ENCODE peak calls at places on chromosomes 16 and 17, in five cellular contexts. One of them, this sample, is unnamed.

GRCh38 chr17:38750312-38751121 is 2.0 kb upstream of the PSMB3 start:
- DNase-seq in mesenchymal stem cell: peak; percentile 53
- DNase-seq in DND-41: no peak
- DNase-seq in kidney epithelial cell: no peak
- DNase-seq in tibial artery: no peak
- DNase-seq in this sample: peak; percentile 31

GRCh38 chr17:5209396-5209795 is 17.7 kb upstream of the ZNF594 start:
- DNase-seq in mesenchymal stem cell: peak; percentile 7
- DNase-seq in DND-41: no peak
- DNase-seq in kidney epithelial cell: no peak
- DNase-seq in tibial artery: no peak
- DNase-seq in this sample: no peak

GRCh38 chr16:77579283-77579985 is 142.9 kb upstream of the NUDT7 start:
- DNase-seq in mesenchymal stem cell: peak; percentile 90
- DNase-seq in DND-41: no peak
- DNase-seq in kidney epithelial cell: no peak
- DNase-seq in tibial artery: no peak
- DNase-seq in this sample: peak; percentile 79

GRCh38 chr16:54466233-54466632 is 179.6 kb upstream of the IRX3 start:
- DNase-seq in mesenchymal stem cell: no peak
- DNase-seq in DND-41: no peak
- DNase-seq in kidney epithelial cell: no peak
- DNase-seq in tibial artery: no peak
- DNase-seq in this sample: no peak

GRCh38 chr16:83233153-83233552 is 574.6 kb upstream of the HSBP1 start:
- DNase-seq in mesenchymal stem cell: peak; percentile 34
- DNase-seq in DND-41: no peak
- DNase-seq in kidney epithelial cell: no peak
- DNase-seq in tibial artery: no peak
- DNase-seq in this sample: no peak

GRCh38 chr17:65355246-65355645 is 206.2 kb downstream of the AXIN2 start:
- DNase-seq in mesenchymal stem cell: no peak
- DNase-seq in DND-41: no peak
- DNase-seq in kidney epithelial cell: no peak
- DNase-seq in tibial artery: no peak
- DNase-seq in this sample: no peak

GRCh38 chr16:28985206-28985605 is 354 bp downstream of the LAT start:
- DNase-seq in mesenchymal stem cell: no peak
- DNase-seq in DND-41: no peak
- DNase-seq in kidney epithelial cell: no peak
- DNase-seq in tibial artery: no peak
- DNase-seq in this sample: no peak

GRCh38 chr16:15907863-15908478 is 19.6 kb upstream of the CEP20 start:
- DNase-seq in mesenchymal stem cell: peak; percentile 34
- DNase-seq in DND-41: peak; percentile 25
- DNase-seq in kidney epithelial cell: no peak
- DNase-seq in tibial artery: no peak
- DNase-seq in this sample: no peak

GRCh38 chr17:65457635-65458257 is 103.7 kb downstream of the AXIN2 start:
- DNase-seq in mesenchymal stem cell: no peak
- DNase-seq in DND-41: no peak
- DNase-seq in kidney epithelial cell: no peak
- DNase-seq in tibial artery: no peak
- DNase-seq in this sample: no peak

GRCh38 chr16:23351360-23351759 is 49.3 kb downstream of the SCNN1B start:
- DNase-seq in mesenchymal stem cell: no peak
- DNase-seq in DND-41: no peak
- DNase-seq in kidney epithelial cell: no peak
- DNase-seq in tibial artery: no peak
- DNase-seq in this sample: no peak

GRCh38 chr16:84704253-84704652 is 4.5 kb downstream of the USP10 start:
- DNase-seq in mesenchymal stem cell: no peak
- DNase-seq in DND-41: no peak
- DNase-seq in kidney epithelial cell: no peak
- DNase-seq in tibial artery: no peak
- DNase-seq in this sample: no peak

GRCh38 chr17:19718041-19718612 is 1.7 kb upstream of the SLC47A2 start:
- DNase-seq in mesenchymal stem cell: no peak
- DNase-seq in DND-41: no peak
- DNase-seq in kidney epithelial cell: no peak
- DNase-seq in tibial artery: no peak
- DNase-seq in this sample: no peak

GRCh38 chr16:82653550-82654511 is 27.1 kb downstream of the CDH13 start:
- DNase-seq in mesenchymal stem cell: peak; percentile 97
- DNase-seq in DND-41: peak; percentile 19
- DNase-seq in kidney epithelial cell: peak; percentile 86
- DNase-seq in tibial artery: no peak
- DNase-seq in this sample: peak; percentile 91

GRCh38 chr16:75733305-75734141 is 7.2 kb upstream of the CPHXL start:
- DNase-seq in mesenchymal stem cell: peak; percentile 74
- DNase-seq in DND-41: no peak
- DNase-seq in kidney epithelial cell: no peak
- DNase-seq in tibial artery: peak; percentile 69
- DNase-seq in this sample: no peak

GRCh38 chr16:70642633-70643032 is 3.7 kb upstream of the IL34 start:
- DNase-seq in mesenchymal stem cell: no peak
- DNase-seq in DND-41: no peak
- DNase-seq in kidney epithelial cell: no peak
- DNase-seq in tibial artery: no peak
- DNase-seq in this sample: no peak

GRCh38 chr17:45996282-45996937 is 2.6 kb upstream of the STH start:
- DNase-seq in mesenchymal stem cell: no peak
- DNase-seq in DND-41: no peak
- DNase-seq in kidney epithelial cell: no peak
- DNase-seq in tibial artery: no peak
- DNase-seq in this sample: no peak

GRCh38 chr16:11601911-11602310 is 15.2 kb upstream of the LITAF start:
- DNase-seq in mesenchymal stem cell: no peak
- DNase-seq in DND-41: no peak
- DNase-seq in kidney epithelial cell: no peak
- DNase-seq in tibial artery: no peak
- DNase-seq in this sample: no peak

GRCh38 chr17:68871447-68871846 is 83.7 kb downstream of the ABCA8 start:
- DNase-seq in mesenchymal stem cell: no peak
- DNase-seq in DND-41: no peak
- DNase-seq in kidney epithelial cell: no peak
- DNase-seq in tibial artery: no peak
- DNase-seq in this sample: no peak

GRCh38 chr16:73058221-73058615 is 10.3 kb upstream of the ZFHX3 start:
- DNase-seq in mesenchymal stem cell: peak; percentile 61
- DNase-seq in DND-41: peak; percentile 64
- DNase-seq in kidney epithelial cell: no peak
- DNase-seq in tibial artery: no peak
- DNase-seq in this sample: no peak

GRCh38 chr17:15513058-15513858 is 45.8 kb upstream of the CDRT4 start:
- DNase-seq in mesenchymal stem cell: peak; percentile 35
- DNase-seq in DND-41: no peak
- DNase-seq in kidney epithelial cell: no peak
- DNase-seq in tibial artery: no peak
- DNase-seq in this sample: no peak

GRCh38 chr16:75254359-75254837 is 3.0 kb upstream of the BCAR1 start:
- DNase-seq in mesenchymal stem cell: peak; percentile 99
- DNase-seq in DND-41: no peak
- DNase-seq in kidney epithelial cell: no peak
- DNase-seq in tibial artery: peak; percentile 85
- DNase-seq in this sample: no peak

GRCh38 chr16:1300664-1301476 is 8.6 kb upstream of the UBE2I start:
- DNase-seq in mesenchymal stem cell: peak; percentile 54
- DNase-seq in DND-41: peak; percentile 75
- DNase-seq in kidney epithelial cell: no peak
- DNase-seq in tibial artery: no peak
- DNase-seq in this sample: no peak

GRCh38 chr17:57861000-57861736 is 11.3 kb upstream of the MRPS23 start:
- DNase-seq in mesenchymal stem cell: peak; percentile 85
- DNase-seq in DND-41: peak; percentile 62
- DNase-seq in kidney epithelial cell: no peak
- DNase-seq in tibial artery: peak; percentile 88
- DNase-seq in this sample: no peak

GRCh38 chr17:57859601-57860413 is 10.0 kb upstream of the MRPS23 start:
- DNase-seq in mesenchymal stem cell: no peak
- DNase-seq in DND-41: no peak
- DNase-seq in kidney epithelial cell: no peak
- DNase-seq in tibial artery: no peak
- DNase-seq in this sample: no peak

GRCh38 chr17:57861737-57862409 is 12.0 kb upstream of the MRPS23 start:
- DNase-seq in mesenchymal stem cell: peak; percentile 62
- DNase-seq in DND-41: no peak
- DNase-seq in kidney epithelial cell: no peak
- DNase-seq in tibial artery: peak; percentile 89
- DNase-seq in this sample: no peak

GRCh38 chr17:57858838-57859237 is 9.0 kb upstream of the MRPS23 start:
- DNase-seq in mesenchymal stem cell: no peak
- DNase-seq in DND-41: no peak
- DNase-seq in kidney epithelial cell: no peak
- DNase-seq in tibial artery: no peak
- DNase-seq in this sample: no peak

DNA sequence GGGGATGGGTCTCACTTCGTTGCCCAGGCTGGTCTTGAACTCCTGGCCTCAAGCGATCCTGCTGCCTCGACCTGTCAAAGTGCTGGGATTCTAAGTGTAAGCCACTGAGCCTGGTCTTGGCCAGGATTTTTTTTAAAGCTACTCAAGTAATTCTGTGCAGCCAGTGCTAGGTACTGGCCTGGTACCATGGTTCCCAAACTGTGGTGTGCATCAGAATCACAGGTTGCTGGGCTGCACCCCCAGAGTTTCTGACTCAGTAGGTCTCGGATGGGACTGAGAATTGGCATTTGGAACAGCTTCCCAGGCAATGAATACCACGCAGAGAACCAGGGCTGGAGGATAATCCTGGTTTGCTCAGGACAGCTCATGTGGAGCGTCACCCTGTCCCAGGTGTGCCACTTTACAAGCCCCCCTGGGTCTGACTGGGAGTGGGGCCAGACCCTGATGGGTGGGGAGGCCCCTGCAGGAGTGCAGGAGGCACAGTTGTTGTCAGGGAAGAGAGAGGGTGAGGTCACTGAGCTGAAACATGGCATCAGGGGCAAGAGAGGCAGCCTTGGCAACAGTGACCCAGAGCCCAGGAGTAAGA is 10.7 kb upstream of the MRPS23 start:
- DNase-seq in mesenchymal stem cell: no peak
- DNase-seq in DND-41: no peak
- DNase-seq in kidney epithelial cell: no peak
- DNase-seq in tibial artery: no peak
- DNase-seq in this sample: no peak
- H3K4me3 ChIP-seq in mesenchymal stem cell: no peak overlapping the region
- H3K4me3 ChIP-seq in DND-41: no peak overlapping the region
- H3K4me3 ChIP-seq in kidney epithelial cell: no peak overlapping the region
- H3K4me3 ChIP-seq in tibial artery: peak overlapping the region; percentile 54
- H3K4me3 ChIP-seq in this sample: no peak overlapping the region

GRCh38 chr16:80969114-80969484 is 37.6 kb downstream of the CMC2 start:
- DNase-seq in mesenchymal stem cell: no peak
- DNase-seq in DND-41: no peak
- DNase-seq in kidney epithelial cell: no peak
- DNase-seq in tibial artery: no peak
- DNase-seq in this sample: no peak

GRCh38 chr16:80966617-80967016 is 40.1 kb downstream of the CMC2 start:
- DNase-seq in mesenchymal stem cell: no peak
- DNase-seq in DND-41: no peak
- DNase-seq in kidney epithelial cell: no peak
- DNase-seq in tibial artery: no peak
- DNase-seq in this sample: no peak

GRCh38 chr16:80962879-80963278 is 43.8 kb downstream of the CMC2 start:
- DNase-seq in mesenchymal stem cell: no peak
- DNase-seq in DND-41: no peak
- DNase-seq in kidney epithelial cell: no peak
- DNase-seq in tibial artery: no peak
- DNase-seq in this sample: no peak

GRCh38 chr16:80968386-80969113 is 38.1 kb downstream of the CMC2 start:
- DNase-seq in mesenchymal stem cell: no peak
- DNase-seq in DND-41: no peak
- DNase-seq in kidney epithelial cell: peak; percentile 90
- DNase-seq in tibial artery: no peak
- DNase-seq in this sample: peak; percentile 78

DNA sequence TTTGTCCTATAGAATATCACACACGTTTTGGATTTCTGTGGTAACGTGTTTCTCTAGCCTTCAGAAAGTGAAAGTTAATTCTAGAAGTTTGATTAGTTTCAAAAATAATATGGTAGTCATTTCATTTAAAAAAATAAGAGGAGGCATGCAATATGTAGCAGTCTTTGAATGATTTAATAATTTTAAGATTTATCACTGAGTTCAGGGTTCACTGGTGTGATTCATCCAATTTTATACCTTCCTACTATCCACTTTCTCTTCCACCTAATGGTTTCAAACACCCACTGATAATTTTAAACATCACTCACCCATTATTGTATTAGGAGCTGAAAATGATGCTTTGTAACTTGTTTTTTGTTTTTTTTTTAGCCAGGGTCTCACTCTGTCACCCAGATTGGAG is 42.3 kb downstream of the CMC2 start:
- DNase-seq in mesenchymal stem cell: no peak
- DNase-seq in DND-41: no peak
- DNase-seq in kidney epithelial cell: no peak
- DNase-seq in tibial artery: no peak
- DNase-seq in this sample: no peak
- H3K4me3 ChIP-seq in mesenchymal stem cell: no peak overlapping the region
- H3K4me3 ChIP-seq in DND-41: no peak overlapping the region
- H3K4me3 ChIP-seq in kidney epithelial cell: no peak overlapping the region
- H3K4me3 ChIP-seq in tibial artery: no peak overlapping the region
- H3K4me3 ChIP-seq in this sample: no peak overlapping the region

DNA sequence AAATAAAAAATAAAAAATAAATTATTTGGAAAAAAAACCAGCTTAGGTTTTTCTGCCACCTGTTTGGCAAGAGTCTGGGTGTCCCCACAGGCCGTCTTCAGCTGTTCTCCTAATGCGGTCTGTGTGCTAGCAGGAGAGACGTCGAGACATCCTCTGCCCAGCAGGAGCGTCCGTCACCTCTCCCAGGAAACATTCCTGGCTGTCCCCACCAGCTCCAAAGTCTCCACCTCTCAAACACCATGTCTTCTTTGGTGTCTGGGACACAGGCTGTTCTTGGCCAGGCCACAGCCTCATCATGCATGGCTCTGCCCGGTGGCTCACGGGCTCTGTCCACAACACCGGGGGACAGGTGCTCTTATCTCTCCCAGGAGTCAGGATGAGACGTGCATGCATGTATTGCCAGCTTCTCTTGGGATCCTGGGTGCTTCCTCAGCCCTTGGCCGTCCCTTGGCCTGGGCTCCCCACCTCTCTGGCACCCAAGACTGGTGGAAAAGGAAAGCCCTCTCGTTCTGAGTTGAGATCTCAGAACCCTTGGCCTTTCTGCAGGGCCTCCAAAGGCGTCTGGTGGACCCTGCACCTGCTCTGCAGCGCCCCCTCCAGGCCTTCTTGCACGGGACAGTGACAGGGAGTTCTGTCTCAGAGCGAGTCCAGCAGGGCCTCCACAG is 84.9 kb upstream of the CBX4 start:
- DNase-seq in mesenchymal stem cell: peak; percentile 41
- DNase-seq in DND-41: peak; percentile 79
- DNase-seq in kidney epithelial cell: no peak
- DNase-seq in tibial artery: no peak
- DNase-seq in this sample: no peak
- H3K4me3 ChIP-seq in mesenchymal stem cell: no peak overlapping the region
- H3K4me3 ChIP-seq in DND-41: no peak overlapping the region
- H3K4me3 ChIP-seq in kidney epithelial cell: no peak overlapping the region
- H3K4me3 ChIP-seq in tibial artery: no peak overlapping the region
- H3K4me3 ChIP-seq in this sample: no peak overlapping the region

GRCh38 chr17:82840431-82840831 is 609 bp upstream of the ZNF750 start:
- DNase-seq in mesenchymal stem cell: no peak
- DNase-seq in DND-41: no peak
- DNase-seq in kidney epithelial cell: no peak
- DNase-seq in tibial artery: no peak
- DNase-seq in this sample: no peak
- H3K4me3 ChIP-seq in mesenchymal stem cell: no peak overlapping the region
- H3K4me3 ChIP-seq in DND-41: no peak overlapping the region
- H3K4me3 ChIP-seq in kidney epithelial cell: no peak overlapping the region
- H3K4me3 ChIP-seq in tibial artery: no peak overlapping the region
- H3K4me3 ChIP-seq in this sample: no peak overlapping the region

GRCh38 chr17:7855643-7856080 is 796 bp downstream of the TMEM88 start:
- DNase-seq in mesenchymal stem cell: peak; percentile 57
- DNase-seq in DND-41: no peak
- DNase-seq in kidney epithelial cell: no peak
- DNase-seq in tibial artery: peak; percentile 79
- DNase-seq in this sample: no peak
- H3K4me3 ChIP-seq in mesenchymal stem cell: peak overlapping the region; percentile 56
- H3K4me3 ChIP-seq in DND-41: no peak overlapping the region
- H3K4me3 ChIP-seq in kidney epithelial cell: no peak overlapping the region
- H3K4me3 ChIP-seq in tibial artery: peak overlapping the region; percentile 66
- H3K4me3 ChIP-seq in this sample: peak overlapping the region; percentile 95

This sample was measured in epithelial cell of proximal tubule.